ENCODE peak calls at places on chromosomes 5 and 9, in nine cellular contexts. L, Q, Z, F, U, T, N, A and Y are unnamed samples.

GRCh38 chr9:93132946-93133640 is 958 bp downstream of the NINJ1 start:
- DNase-seq in U (no peak), Z (no peak), Q (peak; percentile 84), F (peak; percentile 83), T (no peak), N (no peak), L (no peak), A (no peak), Y (no peak)

GRCh38 chr9:129549139-129549538 is 71.8 kb downstream of the C9orf50 start:
- DNase-seq in L (no peak), F (peak; percentile 69), T (no peak), Z (peak; percentile 46), N (no peak), A (no peak), U (no peak), Q (peak; percentile 61), Y (no peak)

GRCh38 chr9:2809692-2810423 is 34.0 kb downstream of the PUM3 start:
- DNase-seq in U (no peak), A (no peak), N (peak; percentile 14), L (no peak), T (no peak), Q (no peak), F (no peak), Z (no peak), Y (no peak)

GRCh38 chr5:123359866-123360569 is 63.2 kb downstream of the CEP120 start:
- DNase-seq in U (no peak), F (no peak), Z (no peak), N (no peak), A (no peak), Q (no peak), L (no peak), T (no peak), Y (no peak)

GRCh38 chr9:72592501-72593403 is 71.3 kb downstream of the TMC1 start:
- DNase-seq in L (peak; percentile 6), U (no peak), T (no peak), Z (peak; percentile 46), N (peak; percentile 51), F (no peak), A (no peak), Q (no peak), Y (no peak)

GRCh38 chr9:14250779-14251145 is 63.2 kb downstream of the NFIB start:
- DNase-seq in U (no peak), Z (no peak), L (no peak), N (no peak), Q (no peak), A (no peak), T (no peak), F (no peak), Y (no peak)

GRCh38 chr9:114770991-114771390 is 34.8 kb downstream of the TNFSF15 start:
- DNase-seq in U (no peak), N (no peak), T (no peak), Q (no peak), A (no peak), F (no peak), L (no peak), Z (no peak), Y (no peak)

GRCh38 chr9:121949766-121950165 is 143.3 kb downstream of the TTLL11 start:
- DNase-seq in T (no peak), F (no peak), A (no peak), N (no peak), U (no peak), L (no peak), Q (no peak), Z (no peak), Y (no peak)

GRCh38 chr5:159811712-159812111 is 104.6 kb upstream of the ADRA1B start:
- DNase-seq in A (no peak), Z (no peak), T (no peak), F (no peak), L (no peak), U (no peak), Q (no peak), N (no peak), Y (no peak)

GRCh38 chr9:33165263-33166151 is 1.6 kb downstream of the B4GALT1 start:
- DNase-seq in T (no peak), A (no peak), Q (peak; percentile 80), U (peak; percentile 46), N (no peak), F (no peak), L (peak; percentile 26), Z (no peak), Y (peak; percentile 38)

GRCh38 chr9:14813336-14814020 is 90.9 kb upstream of the CER1 start:
- DNase-seq in A (no peak), T (no peak), F (no peak), U (no peak), L (no peak), N (no peak), Q (no peak), Z (no peak), Y (no peak)

GRCh38 chr9:94912700-94913249 is 186.3 kb downstream of the AOPEP start:
- DNase-seq in Q (no peak), L (no peak), N (peak; percentile 90), Z (no peak), T (no peak), A (no peak), F (no peak), U (no peak), Y (no peak)

GRCh38 chr9:132214027-132214622 is 52.3 kb downstream of the NTNG2 start:
- DNase-seq in A (no peak), U (peak; percentile 95), N (peak; percentile 100), Q (peak; percentile 86), F (no peak), Z (peak; percentile 74), T (no peak), L (no peak), Y (no peak)

GRCh38 chr5:76331139-76331538 is 71.9 kb upstream of the IQGAP2 start:
- DNase-seq in A (no peak), F (no peak), Z (no peak), Q (no peak), L (no peak), U (no peak), T (no peak), N (no peak), Y (no peak)

GRCh38 chr5:137156175-137156574 is 343.0 kb downstream of the SPOCK1 start:
- DNase-seq in Z (no peak), T (no peak), U (no peak), Q (no peak), N (no peak), F (no peak), L (no peak), A (no peak), Y (no peak)

GRCh38 chr5:79966479-79966878 is 24.6 kb downstream of the MTX3 start:
- DNase-seq in Z (no peak), L (no peak), U (no peak), Q (no peak), F (no peak), A (no peak), T (no peak), N (no peak), Y (no peak)

GRCh38 chr5:141412853-141413539 is at the start of gene PCDHGA10:
- DNase-seq in A (no peak), L (peak; percentile 58), U (peak; percentile 53), F (no peak), T (no peak), N (peak; percentile 68), Q (no peak), Z (peak; percentile 67), Y (no peak)

GRCh38 chr5:157748740-157749461 is 5.4 kb downstream of the LSM11 start:
- DNase-seq in N (peak; percentile 61), L (no peak), A (no peak), Z (no peak), F (no peak), T (no peak), Q (no peak), U (no peak), Y (no peak)

GRCh38 chr5:145294321-145294720 is 540.8 kb downstream of the PRELID2 start:
- DNase-seq in N (no peak), Z (no peak), T (no peak), L (no peak), U (no peak), F (no peak), A (no peak), Q (no peak), Y (no peak)

GRCh38 chr9:4559238-4560182 is 69.2 kb downstream of the SLC1A1 start:
- DNase-seq in U (no peak), F (no peak), A (no peak), L (no peak), N (no peak), T (no peak), Q (no peak), Z (no peak), Y (no peak)

GRCh38 chr5:78615697-78616096 is 32.9 kb downstream of the LHFPL2 start:
- DNase-seq in U (no peak), Z (no peak), F (no peak), A (no peak), Q (no peak), L (no peak), T (no peak), N (no peak), Y (no peak)

GRCh38 chr5:78586251-78586650 is 62.3 kb downstream of the LHFPL2 start:
- DNase-seq in Q (no peak), A (peak; percentile 71), T (no peak), F (no peak), L (no peak), Z (no peak), N (peak; percentile 68), U (peak; percentile 54), Y (no peak)

GRCh38 chr9:78348848-78349247 is 51.9 kb downstream of the PSAT1 start:
- DNase-seq in U (no peak), T (no peak), N (no peak), A (no peak), F (no peak), L (no peak), Z (no peak), Q (no peak), Y (no peak)

GRCh38 chr5:136014049-136014516 is 14.7 kb upstream of the TGFBI start:
- DNase-seq in Q (peak; percentile 86), T (no peak), L (no peak), A (no peak), F (no peak), Z (no peak), U (no peak), N (no peak), Y (no peak)

GRCh38 chr9:125994066-125994943 is 247.1 kb downstream of the PBX3 start:
- DNase-seq in N (no peak), L (no peak), F (peak; percentile 57), Q (peak; percentile 57), Z (no peak), A (no peak), T (no peak), U (peak; percentile 16), Y (no peak)

GRCh38 chr9:9585920-9586319 is 1026.9 kb downstream of the PTPRD start:
- DNase-seq in N (no peak), Q (no peak), L (no peak), T (no peak), F (no peak), Z (no peak), U (no peak), A (no peak), Y (no peak)

GRCh38 chr5:151758141-151758429 is 346 bp downstream of the ATOX1 start:
- DNase-seq in Q (peak; percentile 71), A (no peak), T (no peak), Z (no peak), F (no peak), U (peak; percentile 57), L (no peak), N (no peak), Y (no peak)

GRCh38 chr9:21317956-21318923 is 13.1 kb upstream of the IFNA5 start:
- DNase-seq in F (no peak), L (no peak), A (no peak), Q (peak; percentile 68), Z (no peak), N (no peak), U (no peak), T (no peak), Y (no peak)

GRCh38 chr5:10601246-10602030 is 37.6 kb downstream of the ANKRD33B start:
- DNase-seq in A (no peak), Q (peak; percentile 92), F (peak; percentile 95), L (peak; percentile 15), U (peak; percentile 88), T (peak; percentile 94), Z (no peak), N (peak; percentile 50), Y (no peak)

GRCh38 chr9:70561111-70561510 is 146.7 kb upstream of the KLF9 start:
- DNase-seq in Q (no peak), L (no peak), U (no peak), F (no peak), Z (no peak), A (no peak), N (no peak), T (no peak), Y (no peak)

GRCh38 chr5:42650111-42650510 is 106.5 kb upstream of the CCDC152 start:
- DNase-seq in Z (no peak), U (no peak), Q (no peak), N (no peak), T (no peak), F (no peak), A (no peak), L (no peak), Y (no peak)